ENCODE peak calls at places on chromosomes 1 and 21, in four cellular contexts. L, J, V and T are unnamed samples.

GRCh38 chr1:47755368-47755990 is 241.7 kb downstream of the TRABD2B start:
- DNase-seq in L (peak; percentile 63), J (no peak), V (no peak), T (no peak)

GRCh38 chr1:184485731-184486723 is 99.2 kb downstream of the C1orf21 start:
- DNase-seq in L (no peak), J (no peak), V (no peak), T (no peak)

GRCh38 chr1:19115082-19115808 is 94.8 kb downstream of the UBR4 start:
- DNase-seq in L (no peak), J (no peak), V (no peak), T (no peak)

GRCh38 chr1:162765788-162766187 is 24.7 kb upstream of the HSD17B7 start:
- DNase-seq in L (no peak), J (no peak), V (no peak), T (no peak)

GRCh38 chr1:3319874-3320245 is 134.6 kb upstream of the ARHGEF16 start:
- DNase-seq in L (peak; percentile 72), J (no peak), V (no peak), T (no peak)

GRCh38 chr1:154466879-154467767 is 34.9 kb upstream of the TDRD10 start:
- DNase-seq in L (no peak), J (no peak), V (no peak), T (no peak)

GRCh38 chr1:47656719-47657685 is 219.2 kb downstream of the FOXD2 start:
- DNase-seq in L (no peak), J (peak; percentile 13), V (peak; percentile 72), T (no peak)

GRCh38 chr1:111756124-111756513 is 418 bp downstream of the DDX20 start:
- DNase-seq in L (no peak), J (no peak), V (no peak), T (no peak)

GRCh38 chr1:100627018-100627716 is 89.2 kb downstream of the GPR88 start:
- DNase-seq in L (no peak), J (no peak), V (no peak), T (no peak)

GRCh38 chr1:21262282-21263051 is 27.8 kb downstream of the ECE1 start:
- DNase-seq in L (peak; percentile 56), J (peak; percentile 55), V (peak; percentile 97), T (no peak)

GRCh38 chr1:84988588-84988987 is 8.3 kb downstream of the MCOLN2 start:
- DNase-seq in L (no peak), J (no peak), V (no peak), T (no peak)

GRCh38 chr1:24702511-24703293 is 42.5 kb upstream of the CLIC4 start:
- DNase-seq in L (no peak), J (no peak), V (no peak), T (no peak)

GRCh38 chr1:246781212-246781611 is 57.0 kb downstream of the SCCPDH start:
- DNase-seq in L (no peak), J (no peak), V (no peak), T (no peak)

GRCh38 chr1:87513270-87513669 is 184.6 kb downstream of the LMO4 start:
- DNase-seq in L (no peak), J (no peak), V (no peak), T (no peak)

GRCh38 chr1:247291835-247292561 is 36.1 kb downstream of the VN1R5 start:
- DNase-seq in L (no peak), J (no peak), V (peak; percentile 36), T (no peak)

GRCh38 chr1:28510350-28511223 is 4.7 kb downstream of the RCC1 start:
- DNase-seq in L (no peak), J (no peak), V (no peak), T (no peak)

GRCh38 chr1:245074232-245074747 is 80.5 kb upstream of the KIF26B start:
- DNase-seq in L (no peak), J (no peak), V (no peak), T (no peak)

GRCh38 chr1:34984435-34985062 is 598 bp downstream of the TMEM35B start:
- DNase-seq in L (peak; percentile 34), J (no peak), V (peak; percentile 78), T (no peak)

GRCh38 chr1:3628445-3628844 is 3.6 kb downstream of the TPRG1L start:
- DNase-seq in L (no peak), J (no peak), V (no peak), T (no peak)

GRCh38 chr1:30748699-30749401 is 8.7 kb downstream of the LAPTM5 start:
- DNase-seq in L (no peak), J (no peak), V (no peak), T (no peak)

GRCh38 chr1:17742590-17742989 is 12.5 kb upstream of the ACTL8 start:
- DNase-seq in L (no peak), J (no peak), V (no peak), T (no peak)

GRCh38 chr1:115179397-115179835 is 90.1 kb upstream of the TSPAN2 start:
- DNase-seq in L (no peak), J (no peak), V (no peak), T (peak; percentile 74)

GRCh38 chr1:56867491-56867890 is 12.9 kb downstream of the C8A start:
- DNase-seq in L (no peak), J (no peak), V (no peak), T (peak; percentile 47)

GRCh38 chr1:87887095-87887494 is 558.4 kb downstream of the LMO4 start:
- DNase-seq in L (no peak), J (no peak), V (no peak), T (no peak)

GRCh38 chr1:72570815-72571214 is 288.5 kb upstream of the NEGR1 start:
- DNase-seq in L (no peak), J (no peak), V (no peak), T (no peak)

GRCh38 chr1:163922743-163923186 is 601.0 kb downstream of the NUF2 start:
- DNase-seq in L (no peak), J (no peak), V (no peak), T (no peak)

GRCh38 chr1:212458817-212459216 is 26.1 kb downstream of the NENF start:
- DNase-seq in L (no peak), J (no peak), V (no peak), T (no peak)

GRCh38 chr1:86054396-86054795 is 102.2 kb downstream of the COL24A1 start:
- DNase-seq in L (no peak), J (no peak), V (no peak), T (no peak)

GRCh38 chr1:159817276-159818041 is 9.2 kb upstream of the SLAMF8 start:
- DNase-seq in L (no peak), J (no peak), V (no peak), T (no peak)

GRCh38 chr1:157170677-157171515 is 32.7 kb upstream of the ETV3 start:
- DNase-seq in L (peak; percentile 59), J (no peak), V (no peak), T (no peak)

GRCh38 chr1:153389394-153389793 is 1.5 kb downstream of the S100A8 start:
- DNase-seq in L (no peak), J (no peak), V (no peak), T (no peak)

GRCh38 chr1:14968251-14968812 is 185.2 kb upstream of the TMEM51 start:
- DNase-seq in L (no peak), J (peak; percentile 75), V (peak; percentile 85), T (no peak)

GRCh38 chr1:235818632-235819136 is 48.0 kb downstream of the LYST start:
- DNase-seq in L (no peak), J (no peak), V (no peak), T (no peak)

GRCh38 chr1:191963781-191964455 is 194.3 kb upstream of the RGS18 start:
- DNase-seq in L (no peak), J (no peak), V (no peak), T (no peak)

GRCh38 chr1:33244143-33244808 is 12.0 kb upstream of the ZNF362 start:
- DNase-seq in L (no peak), J (peak; percentile 67), V (no peak), T (no peak)

GRCh38 chr1:203638914-203639313 is 12.3 kb downstream of the ATP2B4 start:
- DNase-seq in L (no peak), J (no peak), V (peak; percentile 63), T (no peak)
- H3K4me3 ChIP-seq in L (no peak overlapping the region), J (no peak overlapping the region), V (no peak overlapping the region), T (no peak overlapping the region)

GRCh38 chr1:44312652-44313196 is 42.3 kb downstream of the ERI3 start:
- DNase-seq in L (no peak), J (no peak), V (no peak), T (no peak)
- TF ChIP-seq POLR2AphosphoS5 in L (no peak), J (no peak), V (no peak), T (no peak)

DNA sequence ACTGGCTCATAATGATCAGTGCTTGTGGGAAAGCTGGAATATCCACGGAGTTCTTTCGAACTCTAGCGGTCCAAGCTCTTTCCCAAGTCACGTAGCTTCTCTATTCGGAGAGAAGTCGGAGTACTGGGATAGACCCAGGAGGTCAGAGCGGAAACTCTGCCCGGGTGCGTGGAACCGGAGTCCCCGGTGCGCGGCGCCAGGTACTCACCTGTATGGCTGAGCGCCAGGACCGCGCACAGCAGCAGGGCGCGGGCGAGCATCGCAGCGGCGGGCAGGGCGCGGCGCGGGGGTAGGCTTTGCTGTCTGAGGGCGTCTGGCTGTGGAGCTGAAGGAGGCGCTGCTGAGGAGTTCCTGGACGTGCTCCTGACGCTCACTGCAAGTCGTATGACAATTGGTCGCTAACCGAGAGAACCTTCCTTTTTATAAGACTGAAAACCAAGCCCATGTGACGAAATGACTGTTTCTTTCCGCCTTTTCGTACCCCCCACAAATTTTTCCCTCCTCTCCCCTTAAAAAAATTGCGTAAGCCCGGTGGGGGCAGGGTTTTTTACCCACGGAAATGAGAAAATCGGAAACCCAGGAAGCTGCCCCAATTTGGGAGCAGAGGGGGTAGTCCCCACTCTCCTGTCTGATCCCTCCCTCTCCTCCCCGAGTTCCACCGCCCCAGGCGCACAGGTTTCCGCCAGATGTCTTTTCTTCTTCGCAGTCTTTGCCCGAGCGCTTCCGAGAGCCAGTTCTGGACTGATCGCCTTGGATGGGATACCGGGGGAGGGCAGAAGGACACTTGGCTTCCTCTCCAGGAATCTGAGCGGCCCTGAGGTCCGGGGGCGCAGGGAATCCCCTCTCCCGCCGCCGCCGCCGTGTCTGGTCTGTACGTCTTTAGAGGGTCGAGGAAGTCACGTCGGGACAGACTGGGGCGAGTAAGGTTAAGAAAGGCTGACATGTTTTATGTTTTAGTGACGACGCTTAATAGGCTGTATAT is at the start of gene PTGS2:
- DNase-seq in L (peak; percentile 71), J (peak; percentile 79), V (peak; percentile 95), T (peak; percentile 95)
- TF ChIP-seq CTCF in L (peak; percentile 27), J (no peak), V (peak; percentile 39), T (peak; percentile 56)

GRCh38 chr1:41396084-41396483 is 34.9 kb downstream of the FOXO6 start:
- DNase-seq in L (no peak), J (no peak), V (no peak), T (no peak)
- H3K4me3 ChIP-seq in L (no peak overlapping the region), J (no peak overlapping the region), V (no peak overlapping the region), T (no peak overlapping the region)

GRCh38 chr21:46180778-46181391 is 3.4 kb downstream of the SPATC1L start:
- DNase-seq in L (no peak), J (peak; percentile 15), V (peak; percentile 60), T (peak; percentile 64)
- TF ChIP-seq POLR2AphosphoS5 in L (no peak), J (no peak), V (no peak), T (no peak)